ENCODE peak calls at places on chromosomes 2 and 18, in nine cellular contexts. C, I, O, W, Z, J, E, R and L are unnamed samples.

GRCh38 chr2:18749912-18750526 is 160.7 kb upstream of the NT5C1B start:
- ATAC-seq in C (peak; percentile 59), I (peak; percentile 19), J (no peak), R (peak; percentile 56), W (no peak), O (peak; percentile 77), E (peak; percentile 53), Z (peak; percentile 72), L (no peak)

GRCh38 chr2:39141346-39142011 is 20.6 kb upstream of the SOS1 start:
- ATAC-seq in Z (peak; percentile 32), C (peak; percentile 58), W (peak; percentile 81), I (no peak), O (no peak), R (peak; percentile 41), E (no peak), J (no peak), L (no peak)

GRCh38 chr2:42342061-42342794 is 18.8 kb downstream of the COX7A2L start:
- ATAC-seq in C (peak; percentile 69), R (peak; percentile 69), I (peak; percentile 31), Z (peak; percentile 90), J (peak; percentile 79), O (peak; percentile 48), E (peak; percentile 78), W (peak; percentile 89), L (peak; percentile 87)

GRCh38 chr2:174788291-174788929 is 24.1 kb upstream of the CHRNA1 start:
- ATAC-seq in C (no peak), O (peak; percentile 74), I (no peak), Z (peak; percentile 5), E (peak; percentile 88), W (peak; percentile 22), R (no peak), J (no peak), L (no peak)

GRCh38 chr2:136253288-136254004 is 135.5 kb upstream of the CXCR4 start:
- ATAC-seq in C (peak; percentile 40), Z (no peak), J (no peak), E (no peak), I (no peak), O (no peak), R (peak; percentile 10), W (peak; percentile 78), L (peak; percentile 34)

GRCh38 chr2:136319227-136319626 is 201.3 kb upstream of the CXCR4 start:
- ATAC-seq in O (no peak), I (no peak), Z (no peak), R (peak; percentile 81), E (no peak), W (no peak), J (no peak), C (no peak), L (no peak)

GRCh38 chr2:16272038-16272788 is 331.9 kb downstream of the MYCN start:
- ATAC-seq in I (no peak), C (no peak), W (no peak), J (no peak), R (no peak), O (no peak), Z (no peak), E (no peak), L (no peak)

GRCh38 chr2:190318931-190319556 is 582 bp downstream of the HIBCH start:
- ATAC-seq in O (peak; percentile 26), C (peak; percentile 28), J (peak; percentile 7), R (peak; percentile 63), W (peak; percentile 25), E (peak; percentile 5), I (peak; percentile 56), Z (peak; percentile 6), L (peak; percentile 4)

GRCh38 chr2:158589303-158589702 is 132.6 kb downstream of the PKP4 start:
- ATAC-seq in I (no peak), R (no peak), Z (no peak), C (no peak), J (no peak), W (peak; percentile 53), O (no peak), E (no peak), L (no peak)

GRCh38 chr18:9758624-9759075 is 50.5 kb downstream of the RAB31 start:
- ATAC-seq in W (no peak), J (no peak), I (no peak), O (no peak), Z (no peak), E (no peak), R (no peak), C (no peak), L (no peak)

DNA sequence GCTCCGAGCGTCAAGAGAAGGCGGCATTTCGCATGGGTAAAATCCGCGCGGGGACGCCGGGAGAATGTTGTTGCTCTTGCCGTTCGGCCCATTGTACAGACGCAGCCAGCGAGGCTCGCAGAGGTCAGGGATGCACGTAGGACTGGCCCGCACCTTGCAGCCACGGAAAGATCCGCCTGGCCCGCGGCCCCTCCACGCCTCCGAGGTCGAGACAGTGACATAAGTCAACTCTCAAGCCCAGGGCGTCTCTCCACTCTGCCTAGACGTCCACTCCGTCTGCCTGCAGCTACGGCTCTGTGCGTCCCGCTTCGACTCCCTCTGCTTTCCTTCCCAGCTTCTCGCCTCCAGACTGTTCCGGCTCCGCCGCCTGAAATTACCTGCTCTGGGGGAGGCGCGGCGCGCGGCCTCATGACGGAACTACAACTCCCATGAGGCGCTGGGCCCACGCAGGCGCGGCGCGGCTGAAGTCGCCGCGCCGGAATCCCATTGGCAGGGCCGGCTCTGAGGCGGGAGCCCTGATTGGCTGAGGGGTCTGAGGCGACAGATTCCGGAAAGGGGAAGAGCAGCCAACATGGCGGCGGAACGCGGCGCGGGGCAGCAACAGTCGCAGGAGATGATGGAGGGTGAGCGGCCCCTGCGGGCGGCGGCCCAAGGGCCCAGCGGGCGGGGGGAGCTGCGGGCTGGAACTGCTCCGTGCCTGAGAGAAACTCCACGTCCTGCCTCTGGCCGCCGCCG is at the start of gene PPP1R7:
- ATAC-seq in I (peak; percentile 87), O (peak; percentile 94), J (peak; percentile 91), R (peak; percentile 88), C (peak; percentile 94), E (peak; percentile 83), Z (peak; percentile 90), W (peak; percentile 97), L (peak; percentile 98)
- TF ChIP-seq POLR2A in I (peak; percentile 90), O (peak; percentile 72), J (peak; percentile 73), R (peak; percentile 91), C (peak; percentile 39), E (peak; percentile 48), Z (peak; percentile 80), W (peak; percentile 80), L (peak; percentile 69)

GRCh38 chr2:45804990-45805755 is 153.7 kb downstream of the PRKCE start:
- ATAC-seq in E (no peak), I (no peak), J (no peak), O (no peak), C (no peak), R (no peak), W (no peak), Z (no peak), L (no peak)

GRCh38 chr2:45796500-45796899 is 145.0 kb downstream of the PRKCE start:
- ATAC-seq in C (no peak), Z (no peak), O (no peak), E (no peak), W (no peak), I (no peak), J (no peak), R (no peak), L (no peak)

GRCh38 chr2:45797451-45798230 is 146.2 kb downstream of the PRKCE start:
- ATAC-seq in I (no peak), R (no peak), C (no peak), E (no peak), W (no peak), Z (no peak), J (no peak), O (no peak), L (no peak)

GRCh38 chr2:45802739-45803138 is 151.3 kb downstream of the PRKCE start:
- ATAC-seq in O (no peak), W (no peak), Z (no peak), J (no peak), E (no peak), R (no peak), C (no peak), I (no peak), L (no peak)

GRCh38 chr2:45799679-45800381 is 148.4 kb downstream of the PRKCE start:
- ATAC-seq in I (peak; percentile 58), O (peak; percentile 64), E (no peak), J (no peak), C (no peak), R (no peak), W (no peak), Z (no peak), L (no peak)
- TF ChIP-seq CTCF in I (no peak), O (no peak), E (no peak), J (no peak), C (no peak), R (no peak), W (no peak), Z (no peak), L (no peak)

DNA sequence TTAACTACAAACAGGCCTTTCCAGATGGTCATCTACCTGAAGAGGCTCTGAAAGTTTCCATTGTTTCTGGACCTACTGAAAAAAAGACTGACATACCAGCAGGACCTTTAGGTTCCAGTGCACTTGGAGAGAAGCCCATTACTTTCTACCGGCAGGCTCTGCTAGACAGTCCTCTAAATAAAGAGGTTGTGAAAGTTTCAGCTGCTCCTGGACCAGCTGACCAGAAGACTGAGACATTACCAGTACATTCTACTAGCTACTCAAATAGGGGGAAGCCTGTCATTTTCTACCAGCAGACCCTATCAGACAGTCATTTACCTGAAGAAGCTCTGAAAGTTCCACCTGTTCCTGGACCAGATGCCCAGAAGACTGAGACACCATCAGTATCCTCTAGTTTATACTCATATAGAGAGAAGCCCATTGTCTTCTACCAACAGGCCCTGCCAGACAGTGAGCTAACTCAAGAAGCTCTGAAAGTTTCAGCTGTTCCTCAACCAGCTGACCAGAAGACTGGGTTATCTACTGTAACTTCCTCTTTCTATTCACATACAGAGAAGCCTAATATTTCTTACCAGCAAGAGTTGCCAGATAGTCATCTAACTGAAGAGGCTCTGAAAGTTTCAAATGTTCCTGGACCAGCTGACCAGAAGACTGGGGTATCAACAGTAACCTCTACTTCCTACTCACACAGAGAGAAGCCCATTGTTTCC is 65.8 kb downstream of the ALMS1 start:
- ATAC-seq in E (no peak), O (no peak), C (no peak), J (no peak), I (no peak), Z (no peak), R (peak; percentile 95), W (no peak), L (no peak)
- H3K4me3 ChIP-seq in E (no peak overlapping the region), O (no peak overlapping the region), C (no peak overlapping the region), J (no peak overlapping the region), I (no peak overlapping the region), Z (no peak overlapping the region), R (no peak overlapping the region), W (no peak overlapping the region), L (no peak overlapping the region)

DNA sequence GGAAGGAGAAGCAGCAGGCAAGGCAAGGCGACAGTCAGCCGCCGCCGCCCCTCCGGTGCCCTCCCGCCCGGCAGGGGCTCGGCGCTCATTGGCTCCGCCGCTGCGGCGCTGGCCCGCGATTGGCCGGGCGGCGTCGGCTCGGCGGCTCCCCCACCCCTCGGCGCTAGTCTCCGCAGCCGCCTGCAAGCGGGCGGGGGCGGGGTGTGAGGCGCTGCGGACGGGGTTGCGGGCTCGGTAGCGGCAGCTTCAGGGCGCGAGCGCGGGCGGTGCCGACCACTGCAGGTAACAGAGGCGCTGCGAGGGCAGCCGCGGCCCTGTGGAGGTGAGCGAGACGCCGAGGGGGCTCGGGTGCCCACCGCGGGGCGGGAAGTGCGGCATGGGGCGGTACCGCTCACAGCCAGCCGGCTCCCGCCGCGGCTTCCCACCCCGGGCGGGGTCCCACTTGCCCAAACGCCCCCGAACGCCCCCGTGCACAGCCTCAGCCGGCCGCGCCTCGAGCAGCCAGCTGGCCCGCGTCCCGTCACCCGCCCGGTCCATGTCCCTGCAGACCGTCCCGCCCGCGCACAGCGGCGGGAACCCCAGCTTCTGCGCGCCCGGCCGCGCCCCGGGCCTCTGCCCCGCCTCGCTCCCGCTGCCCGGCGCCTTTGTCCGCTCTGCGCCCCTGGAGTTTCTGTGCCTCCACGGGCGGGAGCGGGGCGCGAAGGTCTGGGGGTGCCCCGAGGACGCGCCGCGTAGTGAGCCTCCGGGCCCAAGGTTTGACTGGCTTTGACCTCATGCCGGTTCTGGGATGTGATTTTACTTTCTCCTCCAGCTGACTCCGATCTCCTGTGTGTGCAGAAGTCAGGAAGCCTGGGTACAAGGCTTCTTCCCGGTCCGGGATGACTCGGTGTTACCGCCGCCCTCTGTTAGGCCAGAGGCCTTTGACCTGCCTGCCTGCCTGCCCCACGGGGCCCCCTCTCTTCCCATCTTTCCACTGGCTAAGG is at the start of gene SANBR:
- ATAC-seq in C (peak; percentile 98), O (peak; percentile 98), E (peak; percentile 96), J (peak; percentile 99), Z (peak; percentile 98), R (peak; percentile 99), I (peak; percentile 97), W (peak; percentile 98), L (peak; percentile 99)
- TF ChIP-seq POLR2A in C (peak; percentile 61), O (peak; percentile 85), E (peak; percentile 37), J (peak; percentile 48), Z (no peak), R (peak; percentile 81), I (peak; percentile 84), W (peak; percentile 77), L (peak; percentile 34)